ENCODE peak calls at places on chromosomes 6 and 20, in eight cellular contexts. S is omental fat pad, Y is cardiac muscle cell, E is body of pancreas, N is dorsolateral prefrontal cortex, L is GM12878, F is activated B cell treated with CpG ODN at 0.5 μM for 24 hours, C is neural crest cell. Z is an unnamed sample.

GRCh38 chr6:142255785-142256184 is 46.0 kb upstream of the ADGRG6 start:
- DNase-seq in L (no peak), F (no peak), C (no peak), E (no peak), Y (no peak), N (no peak), S (no peak), Z (no peak)

GRCh38 chr6:29995346-29995777 is 53.0 kb downstream of the HLA-A start:
- DNase-seq in F (no peak), Y (peak), C (no peak), L (no peak), E (no peak), N (no peak), S (no peak), Z (no peak)

GRCh38 chr20:41717464-41717863 is 99.3 kb upstream of the CHD6 start:
- DNase-seq in C (no peak), N (peak), S (no peak), F (no peak), L (no peak), Y (peak), E (no peak), Z (no peak)

GRCh38 chr6:12097791-12098190 is 85.7 kb downstream of the HIVEP1 start:
- DNase-seq in F (no peak), C (no peak), S (no peak), N (no peak), L (no peak), E (no peak), Y (peak), Z (no peak)

GRCh38 chr6:33175436-33176069 is 16.7 kb downstream of the COL11A2 start:
- DNase-seq in E (no peak), L (no peak), Y (no peak), S (no peak), C (no peak), N (no peak), F (no peak), Z (peak)

GRCh38 chr6:44127186-44128019 is at the start of the genes MRPL14 and TMEM63B:
- DNase-seq in Y (peak), S (peak), C (peak), F (peak), L (peak), N (peak), E (peak), Z (peak)

GRCh38 chr6:11277275-11278206 is 45.1 kb upstream of the NEDD9 start:
- DNase-seq in S (no peak), C (no peak), L (peak), Y (peak), N (no peak), E (no peak), F (no peak), Z (peak)

GRCh38 chr6:41194386-41194785 is 6.6 kb downstream of the TREML2 start:
- DNase-seq in C (no peak), S (no peak), N (no peak), Y (no peak), L (no peak), F (no peak), E (no peak), Z (no peak)

GRCh38 chr20:40668449-40669228 is 20.4 kb downstream of the MAFB start:
- DNase-seq in C (no peak), L (no peak), S (no peak), Y (no peak), N (no peak), E (no peak), F (no peak), Z (peak)

GRCh38 chr6:161436106-161436876 is 162.4 kb upstream of the AGPAT4 start:
- DNase-seq in L (no peak), C (no peak), Y (no peak), E (no peak), N (no peak), S (no peak), F (no peak), Z (no peak)

GRCh38 chr6:411402-412145 is 20.0 kb downstream of the IRF4 start:
- DNase-seq in Y (no peak), E (no peak), F (no peak), L (no peak), N (no peak), S (no peak), C (no peak), Z (no peak)

GRCh38 chr20:54573838-54574237 is 98.4 kb downstream of the DOK5 start:
- DNase-seq in E (no peak), F (no peak), N (peak), L (no peak), C (no peak), S (no peak), Y (peak), Z (no peak)

GRCh38 chr6:35415065-35415880 is 36.9 kb upstream of the FANCE start:
- DNase-seq in S (no peak), F (no peak), E (peak), C (peak), L (no peak), N (peak), Y (peak), Z (peak)
- TF ChIP-seq CTCF in S (no peak), F (no peak), E (peak), C (peak), L (no peak), N (peak), Y (peak), Z (peak)

GRCh38 chr20:50716518-50716917 is 14.9 kb upstream of the PARD6B start:
- DNase-seq in F (no peak), Y (no peak), E (no peak), L (no peak), S (no peak), C (no peak), N (no peak), Z (no peak)

GRCh38 chr20:50712771-50713676 is 18.4 kb upstream of the PARD6B start:
- DNase-seq in Y (no peak), S (peak), L (no peak), C (no peak), F (no peak), E (no peak), N (no peak), Z (no peak)

GRCh38 chr20:50711113-50711825 is 19.9 kb upstream of the RIPOR3 start:
- DNase-seq in F (no peak), L (no peak), Y (no peak), N (no peak), C (no peak), S (no peak), E (no peak), Z (peak)

GRCh38 chr20:50715694-50716093 is 15.7 kb upstream of the PARD6B start:
- DNase-seq in F (no peak), N (no peak), S (no peak), E (no peak), C (no peak), L (no peak), Y (no peak), Z (no peak)

GRCh38 chr20:50713677-50714101 is 17.7 kb upstream of the PARD6B start:
- DNase-seq in Y (peak), L (no peak), C (no peak), S (no peak), F (no peak), E (peak), N (no peak), Z (peak)
- TF ChIP-seq CTCF in Y (peak), L (no peak), C (no peak), S (no peak), F (no peak), E (peak), N (no peak), Z (peak)

DNA sequence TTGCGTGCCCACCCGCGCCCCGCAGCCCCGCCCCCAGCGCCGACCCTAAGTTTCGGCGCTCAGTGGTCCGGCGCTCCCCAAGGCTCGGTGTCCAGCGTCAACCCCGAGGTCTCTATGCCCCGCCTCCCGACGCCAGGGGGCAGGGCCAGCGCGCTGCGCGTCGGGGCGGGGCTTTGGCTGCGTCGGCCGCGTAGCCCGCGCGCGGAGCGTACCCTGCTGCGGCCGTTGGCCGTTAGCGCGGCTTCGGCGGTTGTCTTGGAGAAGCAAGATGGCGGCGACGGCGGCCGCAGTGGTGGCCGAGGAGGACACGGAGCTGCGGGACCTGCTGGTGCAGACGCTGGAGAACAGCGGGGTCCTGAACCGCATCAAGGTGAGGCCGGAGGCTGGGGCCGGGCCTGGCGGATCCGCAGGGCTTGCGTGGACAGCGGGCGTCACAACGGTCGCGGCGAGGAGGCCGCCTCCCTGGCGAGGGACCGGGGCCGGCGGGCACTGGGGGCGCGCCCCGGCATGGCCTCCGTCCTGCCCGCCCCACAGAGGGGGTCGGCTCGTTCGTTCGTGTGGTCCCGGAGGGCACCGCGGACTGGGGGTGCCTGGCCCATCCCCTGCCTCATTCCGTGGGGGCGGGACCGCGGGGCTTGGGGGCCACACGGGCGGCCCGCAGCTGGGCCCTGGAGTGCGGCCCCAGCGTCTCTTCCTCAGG is at the start of gene CEP43:
- DNase-seq in C (peak), S (peak), L (peak), N (peak), E (peak), F (peak), Y (peak), Z (peak)
- TF ChIP-seq CTCF in C (no peak), S (no peak), L (no peak), N (peak), E (no peak), F (no peak), Y (no peak), Z (no peak)

GRCh38 chr6:169225131-169225576 is 28.5 kb downstream of the THBS2 start:
- DNase-seq in S (no peak), Y (no peak), F (no peak), C (no peak), E (no peak), N (no peak), L (no peak), Z (no peak)

GRCh38 chr6:169225887-169226286 is 27.8 kb downstream of the THBS2 start:
- DNase-seq in N (no peak), C (no peak), Y (no peak), S (peak), L (no peak), E (no peak), F (no peak), Z (no peak)

GRCh38 chr6:169229611-169230321 is 23.9 kb downstream of the THBS2 start:
- DNase-seq in C (no peak), L (no peak), S (peak), F (no peak), Y (peak), E (no peak), N (no peak), Z (no peak)

GRCh38 chr6:169224716-169225115 is 28.9 kb downstream of the THBS2 start:
- DNase-seq in L (no peak), F (no peak), E (no peak), S (no peak), C (no peak), Y (no peak), N (no peak), Z (no peak)

GRCh38 chr6:169227116-169227515 is 26.5 kb downstream of the THBS2 start:
- DNase-seq in E (no peak), L (no peak), C (no peak), S (peak), Y (no peak), N (no peak), F (no peak), Z (no peak)
- TF ChIP-seq CTCF in E (no peak), L (no peak), C (no peak), S (no peak), Y (no peak), N (no peak), F (no peak), Z (no peak)

GRCh38 chr6:150673720-150674361 is 74.2 kb downstream of the PLEKHG1 start:
- DNase-seq in N (no peak), C (no peak), S (no peak), E (no peak), F (no peak), Y (no peak), L (no peak), Z (no peak)

GRCh38 chr6:150668882-150669476 is 69.3 kb downstream of the PLEKHG1 start:
- DNase-seq in N (no peak), E (no peak), S (no peak), C (no peak), F (no peak), Y (peak), L (no peak), Z (no peak)

GRCh38 chr6:150672792-150673191 is 73.1 kb downstream of the PLEKHG1 start:
- DNase-seq in F (no peak), E (no peak), S (no peak), C (no peak), N (no peak), L (no peak), Y (no peak), Z (no peak)

GRCh38 chr6:150667977-150668716 is 68.5 kb downstream of the PLEKHG1 start:
- DNase-seq in C (peak), E (peak), L (no peak), F (no peak), S (peak), N (peak), Y (peak), Z (peak)

DNA sequence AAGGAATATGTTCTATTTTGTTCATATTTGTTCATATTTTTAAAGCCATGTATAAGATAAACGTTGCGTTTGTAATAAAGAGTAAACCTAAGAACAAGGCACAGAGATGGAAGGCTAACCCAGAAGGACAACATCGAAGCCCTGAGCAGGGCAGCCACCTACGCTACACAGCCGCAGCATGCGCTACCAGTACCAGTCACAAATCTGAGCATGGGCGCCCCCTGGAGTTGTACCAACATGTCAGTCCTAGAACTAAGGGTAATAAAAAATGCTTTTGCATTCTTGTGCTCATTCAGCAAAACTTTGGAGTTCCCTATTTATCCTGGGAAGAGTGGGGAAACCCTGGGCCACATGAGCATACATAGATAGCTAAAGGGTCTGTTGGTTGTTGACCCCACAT is 70.6 kb downstream of the PLEKHG1 start:
- DNase-seq in F (no peak), C (no peak), E (no peak), N (no peak), S (no peak), L (no peak), Y (no peak), Z (no peak)
- TF ChIP-seq CTCF in F (no peak), C (no peak), E (no peak), N (no peak), S (no peak), L (no peak), Y (no peak), Z (no peak)

DNA sequence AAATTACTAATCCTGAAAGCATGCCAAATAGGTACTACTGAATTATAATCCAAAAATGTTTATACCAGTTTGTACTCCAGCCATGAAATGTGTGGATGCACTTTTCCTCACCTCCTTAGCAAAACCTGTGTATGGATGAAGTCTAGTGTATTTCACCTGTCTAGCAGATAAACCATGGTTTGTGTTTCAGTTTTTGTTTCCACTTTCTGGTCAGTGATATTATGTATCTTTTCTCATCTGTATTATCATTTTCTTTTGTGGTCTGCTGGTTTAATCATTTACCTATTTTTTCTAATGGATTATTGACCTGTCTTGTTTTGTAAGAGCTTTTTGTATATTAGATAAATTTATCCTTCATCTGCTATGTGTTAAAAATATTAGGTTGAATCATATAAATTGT is 41.0 kb upstream of the TMEM217 start:
- DNase-seq in N (no peak), L (no peak), C (no peak), S (no peak), F (no peak), E (no peak), Y (no peak), Z (no peak)
- TF ChIP-seq CTCF in N (no peak), L (no peak), C (no peak), S (no peak), F (no peak), E (no peak), Y (no peak), Z (no peak)

DNA sequence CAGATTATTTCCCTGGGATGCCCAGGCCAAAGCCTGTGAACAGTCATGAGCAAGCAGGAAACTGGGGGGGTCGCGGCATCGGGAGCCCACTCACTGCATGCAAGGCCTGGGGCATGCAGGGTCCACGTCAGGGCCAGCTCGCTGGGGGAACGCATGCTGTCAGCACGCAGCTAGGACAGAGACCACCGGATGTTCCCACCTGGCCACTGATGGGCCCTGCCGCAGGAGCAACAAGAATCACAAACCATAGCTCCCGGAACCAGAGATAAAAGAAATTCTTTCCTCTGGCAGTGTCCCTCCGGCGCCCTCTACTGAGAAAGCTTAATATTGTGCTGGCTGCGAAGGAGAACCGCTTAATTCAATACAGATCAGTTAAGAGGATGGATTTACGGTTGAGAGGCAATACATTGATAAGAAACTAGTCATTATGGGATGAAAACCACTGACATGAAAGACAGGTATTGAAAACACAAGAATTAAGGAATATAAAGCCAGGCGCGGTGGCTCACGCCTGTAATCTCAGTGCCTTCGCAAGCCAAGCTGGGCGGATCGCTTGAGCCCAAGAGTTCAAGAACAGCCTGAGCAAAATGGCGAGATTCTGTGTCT is 32.6 kb downstream of the C6orf15 start:
- DNase-seq in L (no peak), Y (peak), S (no peak), C (peak), N (peak), E (peak), F (peak), Z (peak)
- TF ChIP-seq CTCF in L (peak), Y (peak), S (no peak), C (peak), N (peak), E (peak), F (peak), Z (peak)

Z was measured in Caco-2.